ENCODE peak calls at places on chromosome 15, in ten cellular contexts. P, O, M, B, N, Z, G, D, L and S are unnamed samples.

GRCh38 chr15:84797212-84797611 is 19.9 kb upstream of the ALPK3 start:
- DNase-seq in L (no peak), M (no peak), D (no peak), G (peak; percentile 65), B (no peak), P (peak; percentile 79), O (no peak), Z (no peak), N (no peak), S (no peak)

GRCh38 chr15:101269479-101270223 is 7.6 kb downstream of the SELENOS start:
- DNase-seq in G (no peak), P (peak; percentile 29), L (no peak), O (no peak), B (no peak), D (no peak), N (peak; percentile 46), M (no peak), Z (no peak), S (no peak)

GRCh38 chr15:90228960-90229359 is 4.8 kb downstream of the CIB1 start:
- DNase-seq in D (no peak), M (no peak), G (no peak), O (no peak), N (no peak), L (no peak), P (no peak), Z (no peak), B (no peak), S (no peak)

GRCh38 chr15:77013786-77014136 is 18.8 kb downstream of the PSTPIP1 start:
- DNase-seq in G (peak; percentile 31), N (no peak), M (peak; percentile 89), L (peak; percentile 53), O (no peak), Z (peak; percentile 85), P (no peak), D (no peak), B (no peak), S (no peak)

GRCh38 chr15:89492111-89492641 is 4.2 kb downstream of the RHCG start:
- DNase-seq in D (peak; percentile 2), P (no peak), B (no peak), Z (no peak), O (no peak), L (no peak), M (no peak), N (peak; percentile 21), G (no peak), S (no peak)

GRCh38 chr15:47820047-47820779 is 102.9 kb downstream of the SEMA6D start:
- DNase-seq in O (no peak), L (no peak), P (peak; percentile 65), M (no peak), N (no peak), B (no peak), D (peak; percentile 41), Z (no peak), G (no peak), S (no peak)

GRCh38 chr15:85542895-85543331 is 162.5 kb downstream of the AKAP13 start:
- DNase-seq in B (no peak), Z (no peak), L (no peak), D (no peak), N (no peak), P (peak; percentile 22), O (no peak), G (peak; percentile 14), M (no peak), S (no peak)

GRCh38 chr15:40297356-40297755 is 10.4 kb downstream of the PLCB2 start:
- DNase-seq in P (no peak), N (no peak), O (no peak), B (no peak), M (no peak), Z (no peak), L (no peak), G (no peak), D (no peak), S (no peak)

GRCh38 chr15:65688462-65688861 is 66.7 kb downstream of the SLC24A1 start:
- DNase-seq in B (no peak), D (no peak), O (no peak), M (no peak), G (no peak), N (no peak), L (no peak), P (no peak), Z (no peak), S (no peak)

GRCh38 chr15:81235781-81236507 is 39.3 kb downstream of the IL16 start:
- DNase-seq in L (peak; percentile 30), M (no peak), D (peak; percentile 13), O (no peak), G (peak; percentile 92), B (no peak), N (no peak), P (peak; percentile 100), Z (no peak), S (no peak)

GRCh38 chr15:33119263-33119662 is 75.3 kb downstream of the FMN1 start:
- DNase-seq in G (no peak), L (no peak), D (no peak), P (no peak), O (no peak), N (no peak), Z (no peak), B (no peak), M (no peak), S (no peak)

GRCh38 chr15:80902298-80902801 is 87.3 kb downstream of the MESD start:
- DNase-seq in M (no peak), P (no peak), D (no peak), O (no peak), L (no peak), N (no peak), G (no peak), B (peak; percentile 74), Z (no peak), S (no peak)

GRCh38 chr15:84828433-84828908 is 11.3 kb downstream of the ALPK3 start:
- DNase-seq in O (no peak), D (no peak), N (no peak), P (no peak), G (no peak), L (no peak), B (no peak), M (no peak), Z (no peak), S (no peak)

GRCh38 chr15:42274693-42274971 is 1.4 kb upstream of the TMEM87A start:
- DNase-seq in L (no peak), P (no peak), M (no peak), Z (no peak), N (no peak), G (no peak), O (no peak), D (no peak), B (no peak), S (no peak)

GRCh38 chr15:40511472-40512133 is 40.8 kb downstream of the CHST14 start:
- DNase-seq in D (no peak), Z (no peak), M (peak; percentile 14), B (peak; percentile 57), O (peak; percentile 44), L (peak; percentile 33), N (peak; percentile 54), G (peak; percentile 33), P (peak; percentile 33), S (no peak)

GRCh38 chr15:60795889-60796288 is 316.9 kb upstream of the ICE2 start:
- DNase-seq in Z (no peak), B (no peak), O (no peak), P (no peak), G (no peak), L (no peak), M (peak; percentile 58), D (no peak), N (no peak), S (no peak)

GRCh38 chr15:67915374-67916050 is 75.7 kb upstream of the RNU6-1 start:
- DNase-seq in M (no peak), L (no peak), D (peak; percentile 82), N (peak; percentile 42), P (no peak), G (no peak), B (peak; percentile 14), Z (no peak), O (peak; percentile 27), S (no peak)

GRCh38 chr15:69718445-69718844 is 265.8 kb downstream of the RPLP1 start:
- DNase-seq in M (no peak), D (no peak), N (no peak), B (no peak), Z (no peak), P (no peak), L (no peak), G (no peak), O (no peak), S (no peak)

GRCh38 chr15:50046868-50047267 is 72.2 kb downstream of the ATP8B4 start:
- DNase-seq in L (no peak), P (peak; percentile 78), D (no peak), M (no peak), O (no peak), G (no peak), N (no peak), B (peak; percentile 21), Z (no peak), S (no peak)

GRCh38 chr15:76196286-76196948 is 114.9 kb downstream of the ETFA start:
- DNase-seq in G (peak; percentile 91), P (peak; percentile 88), B (peak; percentile 45), M (no peak), O (peak; percentile 66), N (peak; percentile 73), D (peak; percentile 84), Z (no peak), L (peak; percentile 72), S (no peak)

GRCh38 chr15:43625086-43625485 is 6.5 kb upstream of the STRC start:
- DNase-seq in N (no peak), D (no peak), L (no peak), P (no peak), O (no peak), B (no peak), Z (no peak), G (no peak), M (no peak), S (peak; percentile 8)

GRCh38 chr15:67335534-67336222 is 81.1 kb downstream of the IQCH start:
- DNase-seq in G (no peak), M (no peak), B (no peak), P (no peak), L (peak; percentile 36), D (no peak), O (no peak), Z (no peak), N (no peak), S (no peak)

GRCh38 chr15:96321422-96322391 is 8.8 kb upstream of the NR2F2 start:
- DNase-seq in N (peak; percentile 62), D (no peak), P (peak; percentile 58), Z (no peak), L (no peak), G (peak; percentile 64), O (no peak), B (no peak), M (no peak), S (no peak)

GRCh38 chr15:31398677-31399260 is 72.1 kb downstream of the KLF13 start:
- DNase-seq in O (no peak), M (peak; percentile 30), Z (no peak), G (peak; percentile 33), D (no peak), P (no peak), B (no peak), N (no peak), L (peak; percentile 85), S (no peak)

GRCh38 chr15:70704166-70704565 is 59.2 kb downstream of the UACA start:
- DNase-seq in M (no peak), G (no peak), O (no peak), L (no peak), Z (no peak), B (no peak), D (no peak), P (no peak), N (no peak), S (no peak)

GRCh38 chr15:40388941-40389823 is 6.7 kb downstream of the KNSTRN start:
- DNase-seq in Z (no peak), D (no peak), O (no peak), N (peak; percentile 20), B (no peak), G (no peak), L (no peak), M (no peak), P (no peak), S (no peak)

GRCh38 chr15:30042556-30042955 is 40.2 kb upstream of the GOLGA8J start:
- DNase-seq in L (no peak), M (no peak), P (peak; percentile 83), N (no peak), O (no peak), D (no peak), Z (no peak), G (peak; percentile 10), B (no peak), S (no peak)

GRCh38 chr15:54481819-54482218 is 503.6 kb downstream of the UNC13C start:
- DNase-seq in D (no peak), P (no peak), M (no peak), L (no peak), G (no peak), O (no peak), B (no peak), N (no peak), Z (no peak), S (no peak)